ENCODE peak calls at places on chromosomes 2 and 18, in ten cellular contexts. J, A, R, I, M, W, D, Q, C and G are unnamed samples.

GRCh38 chr2:238380785-238381184 is 45.9 kb upstream of the ASB1 start:
- DNase-seq in J (no peak), A (no peak), R (no peak), I (no peak), M (no peak), W (no peak), D (no peak), Q (no peak), C (peak; percentile 51), G (no peak)

GRCh38 chr2:191171708-191172355 is 21.0 kb upstream of the STAT4 start:
- DNase-seq in J (no peak), A (no peak), R (no peak), I (no peak), M (no peak), W (no peak), D (no peak), Q (no peak), C (peak; percentile 89), G (no peak)

GRCh38 chr2:27621524-27621923 is 7.3 kb downstream of the CCDC121 start:
- DNase-seq in J (no peak), A (no peak), R (no peak), I (no peak), M (no peak), W (no peak), D (no peak), Q (no peak), C (no peak), G (no peak)

GRCh38 chr2:225017713-225018112 is 24.6 kb downstream of the DOCK10 start:
- DNase-seq in J (no peak), A (no peak), R (no peak), I (no peak), M (no peak), W (no peak), D (no peak), Q (no peak), C (no peak), G (no peak)

GRCh38 chr18:23230688-23231087 is 95.4 kb downstream of the CABLES1 start:
- DNase-seq in J (no peak), A (peak; percentile 74), R (no peak), I (no peak), M (no peak), W (no peak), D (no peak), Q (no peak), C (no peak), G (no peak)

GRCh38 chr2:234853739-234854138 is 98.1 kb upstream of the SH3BP4 start:
- DNase-seq in J (no peak), A (no peak), R (no peak), I (no peak), M (no peak), W (no peak), D (no peak), Q (no peak), C (no peak), G (no peak)

GRCh38 chr18:35635171-35635570 is 53.6 kb downstream of the GALNT1 start:
- DNase-seq in J (no peak), A (no peak), R (no peak), I (no peak), M (no peak), W (no peak), D (no peak), Q (no peak), C (no peak), G (no peak)

GRCh38 chr2:69345434-69345833 is 41.6 kb downstream of the GFPT1 start:
- DNase-seq in J (no peak), A (no peak), R (no peak), I (no peak), M (no peak), W (no peak), D (peak; percentile 15), Q (no peak), C (no peak), G (no peak)